ENCODE peak calls at places on chromosome 4, in six cellular contexts. G is psoas muscle; N is T-helper 1 cell; L is neural crest cell; B is activated CD4-positive, alpha-beta T cell treated with anti-CD3 and anti-CD28 coated beads for 36 hours; E is fibroblast of lung. U is an unnamed sample.

GRCh38 chr4:118936406-118936805 is 47.8 kb downstream of the SYNPO2 start:
- DNase-seq in G (no peak), B (no peak), N (no peak), E (no peak), L (no peak), U (no peak)

GRCh38 chr4:26812049-26812729 is 48.5 kb upstream of the STIM2 start:
- DNase-seq in L (no peak), G (no peak), E (no peak), N (no peak), B (no peak), U (no peak)

GRCh38 chr4:95835672-95836071 is 4.2 kb upstream of the PDHA2 start:
- DNase-seq in L (peak), N (no peak), B (peak), E (peak), G (no peak), U (no peak)

GRCh38 chr4:42608551-42608950 is 48.4 kb downstream of the ATP8A1 start:
- DNase-seq in N (no peak), L (no peak), E (no peak), B (peak), G (no peak), U (no peak)

GRCh38 chr4:138659041-138659565 is 356.5 kb upstream of the NOCT start:
- DNase-seq in B (no peak), E (no peak), N (no peak), L (no peak), G (no peak), U (no peak)

GRCh38 chr4:54553001-54553400 is 104.8 kb upstream of the KIT start:
- DNase-seq in L (no peak), N (no peak), E (peak), B (no peak), G (no peak), U (no peak)

GRCh38 chr4:5220028-5220427 is 168.7 kb downstream of the STK32B start:
- DNase-seq in L (peak), E (no peak), B (no peak), G (no peak), N (no peak), U (no peak)

GRCh38 chr4:164536829-164537228 is 217.1 kb upstream of the SMIM31 start:
- DNase-seq in G (peak), B (no peak), E (peak), N (no peak), L (no peak), U (no peak)

GRCh38 chr4:7138223-7139166 is 53.8 kb upstream of the SORCS2 start:
- DNase-seq in N (no peak), G (no peak), E (no peak), L (no peak), B (no peak), U (no peak)

GRCh38 chr4:36054750-36055467 is 189.4 kb downstream of the ARAP2 start:
- DNase-seq in B (no peak), L (no peak), N (no peak), G (no peak), E (no peak), U (no peak)